ENCODE peak calls at places on chromosomes 3 and 15, in eight cellular contexts. A is PC-3, Y is psoas muscle, T is heart right ventricle, R is GM20000, Z is cardiac muscle cell, X is GM12865, J is natural killer cell. G is an unnamed sample.

GRCh38 chr3:39254806-39255449 is 24.9 kb downstream of the CX3CR1 start:
- DNase-seq in X (no peak), R (no peak), Y (no peak), J (no peak), A (peak), T (no peak), Z (peak), G (no peak)

GRCh38 chr3:102348904-102349303 is 85.9 kb upstream of the ZPLD1 start:
- DNase-seq in T (no peak), A (no peak), J (no peak), R (no peak), X (peak), Y (no peak), Z (no peak), G (no peak)

GRCh38 chr3:42067324-42067723 is 23.8 kb upstream of the TRAK1 start:
- DNase-seq in Y (no peak), T (peak), R (peak), A (no peak), Z (peak), X (peak), J (no peak), G (no peak)

GRCh38 chr3:156461889-156462288 is 93.0 kb downstream of the SSR3 start:
- DNase-seq in X (no peak), R (no peak), Y (no peak), T (no peak), J (no peak), A (no peak), Z (no peak), G (no peak)

GRCh38 chr3:128281461-128282367 is 128.4 kb downstream of the EEFSEC start:
- DNase-seq in Z (peak), J (no peak), X (no peak), Y (no peak), T (no peak), R (no peak), A (no peak), G (no peak)

GRCh38 chr15:74411686-74412085 is 22.1 kb downstream of the SEMA7A start:
- DNase-seq in T (no peak), A (no peak), Y (no peak), X (no peak), R (no peak), J (no peak), Z (no peak), G (no peak)

GRCh38 chr3:20056727-20057611 is 16.7 kb downstream of the KAT2B start:
- DNase-seq in X (peak), T (no peak), R (peak), Z (peak), A (peak), Y (no peak), J (no peak), G (peak)

GRCh38 chr15:53297828-53298227 is 461.6 kb downstream of the WDR72 start:
- DNase-seq in A (no peak), T (no peak), X (no peak), R (no peak), J (no peak), Y (no peak), Z (no peak), G (no peak)

GRCh38 chr3:157786216-157786615 is 283.0 kb upstream of the VEPH1 start:
- DNase-seq in J (no peak), Y (no peak), T (no peak), X (no peak), A (peak), Z (peak), R (no peak), G (no peak)

GRCh38 chr15:39685999-39686613 is 96.5 kb downstream of the FSIP1 start:
- DNase-seq in Z (peak), T (peak), R (peak), A (peak), J (no peak), X (peak), Y (no peak), G (no peak)

GRCh38 chr15:74308643-74308945 is 58.9 kb downstream of the CYP11A1 start:
- DNase-seq in A (no peak), Y (no peak), X (no peak), Z (no peak), R (no peak), T (no peak), J (no peak), G (no peak)

GRCh38 chr15:95635666-95636065 is 694.8 kb upstream of the NR2F2 start:
- DNase-seq in A (no peak), X (no peak), R (no peak), J (no peak), Y (no peak), T (no peak), Z (no peak), G (no peak)

GRCh38 chr3:128572644-128573105 is 77.9 kb downstream of the RPN1 start:
- DNase-seq in A (peak), J (no peak), R (peak), X (peak), Y (no peak), T (no peak), Z (no peak), G (no peak)

GRCh38 chr3:21901504-21901903 is 150.5 kb upstream of the ZNF385D start:
- DNase-seq in J (no peak), T (no peak), R (no peak), Z (no peak), Y (no peak), A (peak), X (no peak), G (no peak)

DNA sequence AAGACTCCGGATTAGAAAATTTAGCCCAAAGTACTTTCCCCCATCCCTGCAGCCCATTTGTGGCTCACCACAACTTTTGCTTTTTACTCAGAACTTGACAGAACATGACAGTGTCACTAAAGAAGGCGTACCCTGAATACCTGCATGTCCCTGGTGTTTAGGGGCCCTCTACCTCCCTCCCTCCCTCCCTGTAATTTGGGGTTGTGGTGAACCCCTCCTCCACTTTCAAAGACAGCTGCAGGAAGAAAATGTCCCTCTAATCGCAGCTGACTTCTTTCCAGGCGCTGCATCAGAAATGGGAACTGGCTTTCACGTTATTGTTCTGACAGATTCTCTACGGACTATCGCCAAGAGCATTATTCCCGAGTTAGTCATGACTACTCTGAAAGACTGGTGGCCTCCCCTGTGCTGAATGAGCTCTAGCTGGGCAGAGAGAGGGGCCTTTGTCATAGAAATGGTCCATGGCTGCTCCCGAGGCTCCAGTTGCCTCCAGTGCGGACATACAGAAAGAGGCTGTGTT is 93.2 kb upstream of the ARHGEF3 start:
- DNase-seq in A (no peak), X (peak), T (no peak), Y (no peak), R (no peak), Z (peak), J (no peak), G (no peak)
- TF ChIP-seq CTCF in A (no peak), X (no peak), T (no peak), Y (no peak), R (no peak), Z (no peak), J (no peak), G (no peak)

DNA sequence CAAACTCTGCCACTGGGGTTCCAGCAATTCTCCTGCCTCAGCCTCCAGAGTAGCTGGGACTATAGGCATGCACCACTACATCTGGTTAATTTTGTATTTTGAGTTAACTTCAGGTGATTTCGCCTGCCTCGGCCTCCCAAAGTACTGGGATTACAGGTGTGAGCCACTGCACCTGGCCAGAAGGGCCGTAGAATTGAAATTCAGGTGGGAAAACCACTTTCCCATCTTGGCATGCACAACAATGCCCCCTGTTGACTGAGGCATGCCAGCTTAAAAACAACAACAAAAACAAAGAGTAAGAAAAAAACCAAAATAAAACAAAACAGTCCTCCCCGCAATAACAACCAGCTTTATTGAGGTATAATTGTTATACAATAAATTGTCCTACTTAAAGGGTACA is 32.6 kb upstream of the RAB11A start:
- DNase-seq in Z (no peak), Y (no peak), A (no peak), R (no peak), T (no peak), J (no peak), X (peak), G (no peak)
- TF ChIP-seq CTCF in Z (no peak), Y (no peak), A (peak), R (peak), T (peak), J (peak), X (peak), G (peak)

GRCh38 chr3:145776782-145777408 is 384.1 kb downstream of the PLOD2 start:
- DNase-seq in T (peak), R (peak), X (peak), J (no peak), A (peak), Z (peak), Y (no peak), G (no peak)
- TF ChIP-seq CTCF in T (peak), R (peak), X (peak), J (no peak), A (peak), Z (peak), Y (peak), G (peak)

GRCh38 chr3:37257581-37257980 is 83.2 kb upstream of the LRRFIP2 start:
- DNase-seq in A (no peak), X (no peak), T (no peak), Z (no peak), J (no peak), R (no peak), Y (no peak), G (no peak)

GRCh38 chr3:37255990-37256308 is 81.6 kb upstream of the LRRFIP2 start:
- DNase-seq in J (no peak), X (no peak), Y (no peak), R (no peak), Z (no peak), T (no peak), A (no peak), G (no peak)

GRCh38 chr3:37259291-37259690 is 84.9 kb upstream of the LRRFIP2 start:
- DNase-seq in R (no peak), Z (no peak), T (no peak), A (no peak), Y (no peak), X (no peak), J (no peak), G (no peak)

GRCh38 chr3:37254316-37254715 is 79.9 kb upstream of the LRRFIP2 start:
- DNase-seq in X (no peak), Y (no peak), A (no peak), R (no peak), T (no peak), J (no peak), Z (no peak), G (no peak)

GRCh38 chr3:37256447-37256846 is 82.1 kb upstream of the LRRFIP2 start:
- DNase-seq in Z (no peak), X (no peak), R (no peak), T (no peak), A (peak), J (no peak), Y (no peak), G (no peak)
- TF ChIP-seq CTCF in Z (peak), X (no peak), R (no peak), T (peak), A (peak), J (no peak), Y (no peak), G (no peak)

GRCh38 chr3:174531262-174531982 is 327.7 kb upstream of the NAALADL2 start:
- DNase-seq in X (no peak), T (no peak), Y (no peak), A (peak), J (no peak), R (no peak), Z (no peak), G (no peak)
- TF ChIP-seq CTCF in X (no peak), T (no peak), Y (no peak), A (peak), J (no peak), R (no peak), Z (no peak), G (no peak)

GRCh38 chr3:153063337-153063736 is 98.7 kb upstream of the RAP2B start:
- DNase-seq in X (no peak), Z (no peak), T (no peak), A (no peak), Y (no peak), R (no peak), J (no peak), G (no peak)
- TF ChIP-seq CTCF in X (no peak), Z (no peak), T (no peak), A (no peak), Y (no peak), R (no peak), J (no peak), G (no peak)

GRCh38 chr3:122982202-122983185 is 45.1 kb downstream of the SEMA5B start:
- DNase-seq in R (no peak), Y (no peak), T (peak), Z (no peak), J (no peak), A (no peak), X (no peak), G (no peak)
- TF ChIP-seq CTCF in R (no peak), Y (no peak), T (no peak), Z (peak), J (no peak), A (no peak), X (no peak), G (no peak)

G was measured in CD14-positive monocyte.